ENCODE peak calls at places on chromosomes 7 and 10, in five cellular contexts. D is CD8-positive, alpha-beta T cell; O is psoas muscle; Q is heart left ventricle; M is neural progenitor cell. E is an unnamed sample.

GRCh38 chr7:272108-272615 is 17.8 kb upstream of the FOXL3 start:
- DNase-seq in Q (no peak), M (no peak), D (no peak), O (peak; percentile 5), E (no peak)

GRCh38 chr10:106682175-106682574 is 482.3 kb downstream of the SORCS1 start:
- DNase-seq in O (no peak), D (no peak), Q (no peak), M (no peak), E (no peak)

GRCh38 chr7:17948503-17949238 is 8.4 kb upstream of the SNX13 start:
- DNase-seq in O (no peak), Q (no peak), D (no peak), M (no peak), E (no peak)

GRCh38 chr10:13458107-13458761 is 70.6 kb downstream of the BEND7 start:
- DNase-seq in D (no peak), O (no peak), M (no peak), Q (no peak), E (no peak)

GRCh38 chr7:128860158-128861073 is 2.2 kb upstream of the ATP6V1F start:
- DNase-seq in M (peak; percentile 27), Q (no peak), D (no peak), O (no peak), E (no peak)

GRCh38 chr7:137283147-137283546 is 60.4 kb downstream of the PTN start:
- DNase-seq in D (no peak), O (no peak), M (no peak), Q (no peak), E (no peak)

GRCh38 chr7:74056096-74056915 is 27.3 kb upstream of the LIMK1 start:
- DNase-seq in D (no peak), M (no peak), Q (no peak), O (no peak), E (no peak)

GRCh38 chr10:71087622-71088021 is 124.7 kb upstream of the UNC5B start:
- DNase-seq in O (no peak), Q (no peak), M (no peak), D (no peak), E (peak; percentile 3)

GRCh38 chr7:47625861-47626444 is 44.0 kb upstream of the TNS3 start:
- DNase-seq in M (peak; percentile 48), D (no peak), Q (no peak), O (no peak), E (no peak)

GRCh38 chr10:110612073-110612472 is 32.1 kb upstream of the RBM20 start:
- DNase-seq in Q (no peak), D (no peak), O (no peak), M (no peak), E (no peak)

GRCh38 chr7:134891262-134892001 is 94.9 kb upstream of the AGBL3 start:
- DNase-seq in M (peak; percentile 80), D (no peak), O (peak; percentile 78), Q (peak; percentile 88), E (peak; percentile 96)

GRCh38 chr7:5183155-5183554 is 6.9 kb upstream of the WIPI2 start:
- DNase-seq in O (no peak), D (no peak), Q (no peak), M (no peak), E (no peak)

DNA sequence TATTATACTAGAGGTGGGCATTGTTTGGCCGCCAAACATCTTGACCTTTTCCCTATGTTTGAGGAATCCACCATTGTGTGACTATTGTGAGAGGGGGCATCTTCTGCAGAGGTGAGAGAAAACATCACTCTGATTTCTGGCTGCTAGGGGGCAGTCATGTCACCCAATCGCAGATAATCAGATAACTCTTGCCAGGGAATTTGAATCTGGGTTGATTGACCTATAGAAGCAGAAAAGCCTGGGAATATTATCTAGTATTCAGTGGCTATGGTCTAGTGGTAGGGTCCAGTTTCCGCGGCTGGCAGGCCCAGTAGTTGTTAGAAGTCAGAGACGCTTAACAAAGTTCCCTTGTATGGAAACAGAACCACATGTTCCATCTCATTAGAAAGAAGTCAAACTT is 808.5 kb downstream of the PHTF2 start:
- DNase-seq in Q (no peak), O (no peak), D (no peak), M (peak; percentile 44), E (no peak)
- TF ChIP-seq CTCF in Q (no peak), O (no peak), D (no peak), M (peak; percentile 67), E (no peak)

DNA sequence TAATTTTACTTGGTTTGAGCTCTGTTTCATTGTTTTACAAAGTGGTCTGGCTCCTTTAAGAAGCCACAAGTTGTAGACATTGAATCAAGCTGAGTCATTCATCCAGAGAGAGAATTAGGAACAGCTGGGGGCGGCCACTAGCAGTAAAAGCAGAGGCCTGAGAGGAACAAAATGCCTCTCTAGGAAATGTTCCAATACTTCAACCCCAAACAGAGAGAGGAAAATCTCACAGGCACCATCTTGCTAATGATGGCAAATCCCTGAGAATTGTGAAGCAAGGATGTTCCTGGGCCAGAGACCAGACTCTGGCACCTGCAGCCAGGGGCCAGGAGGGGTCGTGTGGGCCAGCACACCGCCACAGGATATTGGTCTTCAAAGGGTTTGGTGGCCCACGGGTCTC is 26.5 kb upstream of the TRIL start:
- DNase-seq in D (no peak), M (peak; percentile 65), O (peak; percentile 53), Q (peak; percentile 53), E (no peak)
- H3K4me1 ChIP-seq in D (no peaks in the 10 kb centered on the region), M (peaks cover 32% of the 10 kb centered on the region), O (peaks cover 35% of the 10 kb centered on the region), Q (peaks cover 4% of the 10 kb centered on the region), E (no peaks in the 10 kb centered on the region)

GRCh38 chr10:130255777-130256176 is 119.6 kb downstream of the GLRX3 start:
- DNase-seq in Q (no peak), M (no peak), O (no peak), D (no peak), E (no peak)

GRCh38 chr10:130257897-130258296 is 121.7 kb downstream of the GLRX3 start:
- DNase-seq in D (no peak), M (no peak), Q (no peak), O (no peak), E (no peak)

GRCh38 chr10:130251766-130252165 is 115.6 kb downstream of the GLRX3 start:
- DNase-seq in Q (no peak), D (no peak), O (no peak), M (no peak), E (no peak)

GRCh38 chr10:130250127-130250526 is 113.9 kb downstream of the GLRX3 start:
- DNase-seq in Q (no peak), M (no peak), O (no peak), D (no peak), E (no peak)

DNA sequence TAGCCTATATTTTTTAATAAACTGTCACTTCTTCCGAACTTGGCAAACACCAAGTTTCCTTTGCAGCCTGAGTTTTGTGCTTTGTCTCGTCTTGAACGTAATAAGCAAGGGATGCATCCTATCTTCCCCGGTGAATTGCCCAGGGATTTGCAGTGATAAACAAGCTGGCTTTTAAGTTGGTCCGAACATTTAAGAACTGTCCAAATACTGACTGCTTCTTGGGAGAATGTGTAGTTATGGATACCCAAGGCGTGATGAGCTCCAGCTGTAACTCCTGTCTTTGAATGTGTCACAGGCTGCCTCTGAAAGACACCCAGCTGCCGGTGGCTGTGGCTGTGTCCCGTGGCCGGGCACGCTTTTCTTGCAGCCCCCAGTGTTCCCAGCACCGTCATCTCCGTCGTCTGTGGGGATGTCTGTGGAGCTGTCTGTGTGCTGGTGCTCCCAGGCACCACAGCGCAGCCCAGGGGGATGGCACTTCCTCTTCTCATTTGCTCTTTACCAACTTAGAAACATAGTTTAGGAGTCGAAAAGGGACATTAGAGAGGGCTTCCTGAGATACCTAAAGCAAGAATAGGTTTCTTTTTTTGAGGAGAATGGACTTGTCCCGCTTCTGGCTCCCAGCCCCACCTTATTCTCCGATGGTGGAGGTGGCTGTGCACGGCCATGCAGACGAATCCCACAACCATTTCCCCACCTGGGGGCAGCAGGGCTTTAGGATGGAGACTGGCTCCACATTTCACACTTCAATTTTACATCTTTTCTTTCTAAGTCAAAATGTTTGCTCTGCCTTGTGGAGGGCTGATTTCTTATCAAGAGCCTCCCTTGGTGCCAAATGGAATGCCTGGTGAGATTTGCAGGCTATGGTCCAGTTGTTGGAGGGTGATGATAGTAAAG is 118.2 kb downstream of the GLRX3 start:
- DNase-seq in D (no peak), Q (no peak), M (no peak), O (no peak), E (no peak)
- H3K4me3 ChIP-seq in D (no peak overlapping the region), Q (no peak overlapping the region), M (no peak overlapping the region), O (no peak overlapping the region), E (no peak overlapping the region)

GRCh38 chr7:65477326-65477725 is 103.7 kb downstream of the ZNF92 start:
- DNase-seq in D (no peak), M (peak; percentile 72), O (no peak), Q (no peak), E (peak; percentile 47)
- TF ChIP-seq CTCF in D (no peak), M (peak; percentile 67), O (no peak), Q (no peak), E (no peak)

GRCh38 chr10:30992671-30993070 is 39.0 kb downstream of the ZNF438 start:
- DNase-seq in D (no peak), Q (no peak), O (no peak), M (no peak), E (peak; percentile 61)
- H3K4me1 ChIP-seq in D (no peaks in the 10 kb centered on the region), Q (peaks cover 18% of the 10 kb centered on the region), O (peaks cover 22% of the 10 kb centered on the region), M (no peaks in the 10 kb centered on the region), E (peaks cover 15% of the 10 kb centered on the region)

GRCh38 chr10:124705817-124706461 is 38.2 kb downstream of the FAM53B start:
- DNase-seq in Q (no peak), M (no peak), D (no peak), O (no peak), E (no peak)
- H3K4me3 ChIP-seq in Q (no peak overlapping the region), M (no peak overlapping the region), D (no peak overlapping the region), O (no peak overlapping the region), E (no peak overlapping the region)

E was measured in testis.